ENCODE peak calls at places on chromosomes 13 and 19, in seven cellular contexts. One of them, this sample, is unnamed.

GRCh38 chr19:49878744-49879070 is 1.2 kb downstream of the TBC1D17 start:
- DNase-seq in GM20000: no peak
- DNase-seq in stimulated activated CD4-positive, alpha-beta T cell treated with anti-CD3 and anti-CD28 coated beads, Interleukin-2, amount 100 ng/mL, for 4 hours: no peak
- DNase-seq in CD8-positive, alpha-beta memory T cell: no peak
- DNase-seq in CD8-positive, alpha-beta T cell: no peak
- DNase-seq in posterior vena cava: no peak
- DNase-seq in progenitor cell of endocrine pancreas: no peak
- DNase-seq in this sample: no peak

GRCh38 chr19:41305923-41306322 is 4.0 kb upstream of the CCDC97 start:
- DNase-seq in GM20000: no peak
- DNase-seq in stimulated activated CD4-positive, alpha-beta T cell treated with anti-CD3 and anti-CD28 coated beads, Interleukin-2, amount 100 ng/mL, for 4 hours: no peak
- DNase-seq in CD8-positive, alpha-beta memory T cell: no peak
- DNase-seq in CD8-positive, alpha-beta T cell: no peak
- DNase-seq in posterior vena cava: no peak
- DNase-seq in progenitor cell of endocrine pancreas: no peak
- DNase-seq in this sample: no peak

GRCh38 chr19:12834976-12835757 is 788 bp upstream of the RTBDN start:
- DNase-seq in GM20000: peak
- DNase-seq in stimulated activated CD4-positive, alpha-beta T cell treated with anti-CD3 and anti-CD28 coated beads, Interleukin-2, amount 100 ng/mL, for 4 hours: no peak
- DNase-seq in CD8-positive, alpha-beta memory T cell: no peak
- DNase-seq in CD8-positive, alpha-beta T cell: peak
- DNase-seq in posterior vena cava: no peak
- DNase-seq in progenitor cell of endocrine pancreas: no peak
- DNase-seq in this sample: no peak

GRCh38 chr13:48679941-48680630 is 26.4 kb downstream of the CYSLTR2 start:
- DNase-seq in GM20000: no peak
- DNase-seq in stimulated activated CD4-positive, alpha-beta T cell treated with anti-CD3 and anti-CD28 coated beads, Interleukin-2, amount 100 ng/mL, for 4 hours: no peak
- DNase-seq in CD8-positive, alpha-beta memory T cell: no peak
- DNase-seq in CD8-positive, alpha-beta T cell: no peak
- DNase-seq in posterior vena cava: no peak
- DNase-seq in progenitor cell of endocrine pancreas: no peak
- DNase-seq in this sample: no peak

GRCh38 chr19:46862974-46863632 is 2.3 kb downstream of the ARHGAP35 start:
- DNase-seq in GM20000: no peak
- DNase-seq in stimulated activated CD4-positive, alpha-beta T cell treated with anti-CD3 and anti-CD28 coated beads, Interleukin-2, amount 100 ng/mL, for 4 hours: no peak
- DNase-seq in CD8-positive, alpha-beta memory T cell: no peak
- DNase-seq in CD8-positive, alpha-beta T cell: no peak
- DNase-seq in posterior vena cava: peak
- DNase-seq in progenitor cell of endocrine pancreas: no peak
- DNase-seq in this sample: no peak

GRCh38 chr13:31174018-31174417 is 12.3 kb upstream of the HSPH1 start:
- DNase-seq in GM20000: no peak
- DNase-seq in stimulated activated CD4-positive, alpha-beta T cell treated with anti-CD3 and anti-CD28 coated beads, Interleukin-2, amount 100 ng/mL, for 4 hours: no peak
- DNase-seq in CD8-positive, alpha-beta memory T cell: no peak
- DNase-seq in CD8-positive, alpha-beta T cell: no peak
- DNase-seq in posterior vena cava: no peak
- DNase-seq in progenitor cell of endocrine pancreas: no peak
- DNase-seq in this sample: no peak

GRCh38 chr19:14150041-14150769 is 13.8 kb upstream of the ASF1B start:
- DNase-seq in GM20000: peak
- DNase-seq in stimulated activated CD4-positive, alpha-beta T cell treated with anti-CD3 and anti-CD28 coated beads, Interleukin-2, amount 100 ng/mL, for 4 hours: no peak
- DNase-seq in CD8-positive, alpha-beta memory T cell: no peak
- DNase-seq in CD8-positive, alpha-beta T cell: no peak
- DNase-seq in posterior vena cava: no peak
- DNase-seq in progenitor cell of endocrine pancreas: no peak
- DNase-seq in this sample: no peak

GRCh38 chr19:31676271-31677004 is 327.2 kb upstream of the TSHZ3 start:
- DNase-seq in GM20000: no peak
- DNase-seq in stimulated activated CD4-positive, alpha-beta T cell treated with anti-CD3 and anti-CD28 coated beads, Interleukin-2, amount 100 ng/mL, for 4 hours: no peak
- DNase-seq in CD8-positive, alpha-beta memory T cell: no peak
- DNase-seq in CD8-positive, alpha-beta T cell: no peak
- DNase-seq in posterior vena cava: no peak
- DNase-seq in progenitor cell of endocrine pancreas: no peak
- DNase-seq in this sample: no peak

GRCh38 chr19:5899728-5900526 is 3.7 kb downstream of the NDUFA11 start:
- DNase-seq in GM20000: no peak
- DNase-seq in stimulated activated CD4-positive, alpha-beta T cell treated with anti-CD3 and anti-CD28 coated beads, Interleukin-2, amount 100 ng/mL, for 4 hours: no peak
- DNase-seq in CD8-positive, alpha-beta memory T cell: no peak
- DNase-seq in CD8-positive, alpha-beta T cell: no peak
- DNase-seq in posterior vena cava: no peak
- DNase-seq in progenitor cell of endocrine pancreas: no peak
- DNase-seq in this sample: no peak

GRCh38 chr13:19836472-19836871 is 27.0 kb downstream of the ZMYM5 start:
- DNase-seq in GM20000: no peak
- DNase-seq in stimulated activated CD4-positive, alpha-beta T cell treated with anti-CD3 and anti-CD28 coated beads, Interleukin-2, amount 100 ng/mL, for 4 hours: no peak
- DNase-seq in CD8-positive, alpha-beta memory T cell: no peak
- DNase-seq in CD8-positive, alpha-beta T cell: no peak
- DNase-seq in posterior vena cava: no peak
- DNase-seq in progenitor cell of endocrine pancreas: no peak
- DNase-seq in this sample: no peak

GRCh38 chr19:50510700-50511068 is 307 bp downstream of the JOSD2 start:
- DNase-seq in GM20000: no peak
- DNase-seq in stimulated activated CD4-positive, alpha-beta T cell treated with anti-CD3 and anti-CD28 coated beads, Interleukin-2, amount 100 ng/mL, for 4 hours: no peak
- DNase-seq in CD8-positive, alpha-beta memory T cell: no peak
- DNase-seq in CD8-positive, alpha-beta T cell: no peak
- DNase-seq in posterior vena cava: no peak
- DNase-seq in progenitor cell of endocrine pancreas: no peak
- DNase-seq in this sample: no peak

GRCh38 chr19:20247016-20247683 is 80.1 kb downstream of the ZNF486 start:
- DNase-seq in GM20000: no peak
- DNase-seq in stimulated activated CD4-positive, alpha-beta T cell treated with anti-CD3 and anti-CD28 coated beads, Interleukin-2, amount 100 ng/mL, for 4 hours: no peak
- DNase-seq in CD8-positive, alpha-beta memory T cell: no peak
- DNase-seq in CD8-positive, alpha-beta T cell: peak
- DNase-seq in posterior vena cava: no peak
- DNase-seq in progenitor cell of endocrine pancreas: peak
- DNase-seq in this sample: no peak

GRCh38 chr13:29598321-29598720 is 2.8 kb upstream of the SLC7A1 start:
- DNase-seq in GM20000: no peak
- DNase-seq in stimulated activated CD4-positive, alpha-beta T cell treated with anti-CD3 and anti-CD28 coated beads, Interleukin-2, amount 100 ng/mL, for 4 hours: no peak
- DNase-seq in CD8-positive, alpha-beta memory T cell: no peak
- DNase-seq in CD8-positive, alpha-beta T cell: no peak
- DNase-seq in posterior vena cava: no peak
- DNase-seq in progenitor cell of endocrine pancreas: no peak
- DNase-seq in this sample: no peak

GRCh38 chr13:49341941-49342340 is 94.2 kb downstream of the CDADC1 start:
- DNase-seq in GM20000: no peak
- DNase-seq in stimulated activated CD4-positive, alpha-beta T cell treated with anti-CD3 and anti-CD28 coated beads, Interleukin-2, amount 100 ng/mL, for 4 hours: no peak
- DNase-seq in CD8-positive, alpha-beta memory T cell: no peak
- DNase-seq in CD8-positive, alpha-beta T cell: no peak
- DNase-seq in posterior vena cava: no peak
- DNase-seq in progenitor cell of endocrine pancreas: no peak
- DNase-seq in this sample: no peak

This sample was measured in osteocyte.